ENCODE peak calls at places on chromosomes 16 and 17, in four cellular contexts. Y is tibial nerve, E is GM13977, F is cardiac fibroblast. X is an unnamed sample.
A peak's percentile ranks its signal among the peaks of the same experiment; 100 is the strongest.

GRCh38 chr17:76544123-76544915 is 4.5 kb downstream of the PRCD start:
- DNase-seq in Y (no peak), E (no peak), F (no peak), X (no peak)

GRCh38 chr17:56449176-56449575 is 144.3 kb upstream of the NOG start:
- DNase-seq in Y (no peak), E (no peak), F (no peak), X (no peak)

GRCh38 chr17:17503566-17504130 is 7.5 kb upstream of the RASD1 start:
- DNase-seq in Y (no peak), E (no peak), F (peak; percentile 16), X (no peak)

GRCh38 chr16:88616320-88616719 is 22.1 kb upstream of the IL17C start:
- DNase-seq in Y (no peak), E (no peak), F (no peak), X (no peak)

GRCh38 chr16:83137326-83137770 is 510.6 kb downstream of the CDH13 start:
- DNase-seq in Y (no peak), E (no peak), F (peak; percentile 79), X (no peak)

GRCh38 chr17:73841431-73842060 is 197.3 kb upstream of the SDK2 start:
- DNase-seq in Y (no peak), E (no peak), F (peak; percentile 5), X (no peak)

GRCh38 chr17:18009609-18010420 is 29.2 kb downstream of the ATPAF2 start:
- DNase-seq in Y (no peak), E (no peak), F (no peak), X (no peak)

GRCh38 chr17:55463600-55463999 is 42.0 kb upstream of the MMD start:
- DNase-seq in Y (no peak), E (peak; percentile 50), F (no peak), X (no peak)

GRCh38 chr17:4947411-4948165 is 742 bp downstream of the PFN1 start:
- DNase-seq in Y (peak; percentile 32), E (peak; percentile 82), F (peak; percentile 56), X (no peak)

GRCh38 chr16:58127033-58127556 is 2.1 kb downstream of the CFAP20 start:
- DNase-seq in Y (no peak), E (peak; percentile 35), F (peak; percentile 82), X (no peak)

GRCh38 chr17:43416998-43417891 is 18.5 kb downstream of the ARL4D start:
- DNase-seq in Y (peak; percentile 66), E (no peak), F (peak; percentile 84), X (no peak)

DNA sequence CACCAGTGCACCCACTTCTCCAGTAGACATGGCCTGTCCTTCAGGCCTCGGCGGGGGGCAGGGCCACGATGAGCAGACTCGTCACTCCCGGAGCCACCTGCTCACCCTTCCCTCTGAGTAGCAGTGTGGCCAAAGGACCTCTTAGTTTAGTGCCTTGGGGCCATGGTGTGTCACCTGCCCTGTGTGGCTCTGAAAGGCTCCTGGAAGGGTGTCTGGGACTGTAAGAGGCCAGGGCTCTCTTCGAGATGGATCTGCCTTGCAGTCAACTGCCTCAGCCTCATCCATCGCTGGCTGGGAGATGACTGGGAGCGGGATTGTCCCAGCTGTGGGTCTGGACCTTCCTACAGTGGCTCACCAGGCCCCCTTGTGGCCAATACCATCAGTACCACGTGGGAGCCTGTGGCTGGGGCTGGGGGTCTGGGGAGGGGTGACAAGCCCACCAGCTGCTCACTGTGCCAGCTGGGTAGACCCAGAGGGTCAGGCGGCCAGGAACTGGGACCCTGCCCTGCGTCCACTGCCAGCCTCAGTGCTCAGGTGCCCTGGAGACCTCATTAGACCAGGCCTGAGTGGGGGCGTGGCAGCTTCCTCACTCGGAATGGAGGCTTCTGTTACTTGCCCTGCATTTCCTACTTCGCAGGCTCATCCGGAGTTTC is 133.4 kb downstream of the OR1D5 start:
- DNase-seq in Y (no peak), E (peak; percentile 70), F (peak; percentile 36), X (no peak)
- TF ChIP-seq CTCF in Y (peak; percentile 17), E (peak; percentile 59), F (peak; percentile 67), X (peak; percentile 69)

GRCh38 chr17:41417576-41418015 is 6.8 kb downstream of the KRT37 start:
- DNase-seq in Y (no peak), E (peak; percentile 43), F (no peak), X (no peak)
- TF ChIP-seq CTCF in Y (no peak), E (peak; percentile 42), F (peak; percentile 15), X (peak; percentile 20)

DNA sequence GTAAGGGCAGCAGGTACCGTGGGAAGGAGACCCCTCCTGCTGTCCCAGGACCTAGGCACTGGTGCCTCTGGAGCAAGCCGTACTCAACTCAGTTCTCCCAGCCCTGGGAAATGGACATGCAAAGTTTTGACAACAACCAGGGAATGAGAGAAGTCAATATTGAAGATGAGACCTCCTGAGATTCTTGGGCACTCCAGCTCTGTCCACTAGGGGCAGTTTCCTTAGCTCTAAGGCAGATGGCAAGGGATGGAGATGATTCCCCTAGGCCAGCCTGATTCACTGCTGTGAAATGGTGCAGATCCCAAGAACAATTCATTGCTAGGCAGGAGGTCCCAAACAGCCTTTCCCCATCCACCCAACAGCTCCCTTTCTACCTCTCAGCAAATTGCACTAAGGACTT is 20.6 kb upstream of the SDR42E2 start:
- DNase-seq in Y (no peak), E (no peak), F (peak; percentile 8), X (no peak)
- TF ChIP-seq CTCF in Y (no peak), E (peak; percentile 38), F (peak; percentile 63), X (peak; percentile 39)

GRCh38 chr16:48810803-48811453 is 200.9 kb upstream of the N4BP1 start:
- DNase-seq in Y (no peak), E (peak; percentile 10), F (no peak), X (no peak)
- TF ChIP-seq CTCF in Y (no peak), E (no peak), F (no peak), X (no peak)

DNA sequence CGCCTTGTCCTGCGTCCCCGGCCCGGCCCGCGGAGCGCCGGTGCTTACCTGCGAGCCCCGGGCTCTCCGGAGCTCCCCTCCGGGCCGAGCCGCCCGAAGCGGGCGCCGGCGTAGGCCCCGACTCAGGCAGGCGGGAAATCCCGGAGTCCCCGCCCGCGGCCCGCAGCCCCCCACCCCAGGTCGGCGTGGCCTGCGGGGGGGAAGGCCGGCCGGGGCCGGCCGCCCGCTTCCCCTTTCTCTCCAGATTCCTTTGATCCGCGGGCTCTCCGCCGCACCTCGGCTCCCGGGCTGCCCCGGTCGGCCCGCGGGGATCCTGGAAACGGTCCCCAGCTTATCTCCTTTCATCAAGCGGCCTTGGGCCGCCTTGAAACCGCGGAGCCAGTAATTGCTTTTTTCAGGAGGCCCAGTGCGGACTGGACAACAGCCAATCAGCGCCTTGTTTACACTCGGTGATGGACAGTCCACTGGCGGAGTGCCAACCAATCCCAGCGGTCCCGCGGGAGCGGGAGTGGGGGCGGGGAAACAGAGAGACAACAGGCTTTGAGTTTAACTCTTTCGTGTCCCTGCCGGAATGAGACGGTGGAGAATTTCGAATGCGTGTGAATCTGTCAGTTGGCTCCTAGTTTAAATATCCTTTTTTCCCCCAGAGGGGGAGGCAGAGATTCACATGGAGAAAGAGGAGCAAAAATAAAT is 1.4 kb upstream of the BAHCC1 start:
- DNase-seq in Y (peak; percentile 100), E (peak; percentile 93), F (peak; percentile 100), X (peak; percentile 100)
- TF ChIP-seq CTCF in Y (peak; percentile 46), E (no peak), F (no peak), X (peak; percentile 50)

GRCh38 chr16:28140788-28141618 is 70.8 kb downstream of the XPO6 start:
- DNase-seq in Y (no peak), E (peak; percentile 64), F (no peak), X (no peak)
- TF ChIP-seq CTCF in Y (no peak), E (peak; percentile 18), F (no peak), X (no peak)

DNA sequence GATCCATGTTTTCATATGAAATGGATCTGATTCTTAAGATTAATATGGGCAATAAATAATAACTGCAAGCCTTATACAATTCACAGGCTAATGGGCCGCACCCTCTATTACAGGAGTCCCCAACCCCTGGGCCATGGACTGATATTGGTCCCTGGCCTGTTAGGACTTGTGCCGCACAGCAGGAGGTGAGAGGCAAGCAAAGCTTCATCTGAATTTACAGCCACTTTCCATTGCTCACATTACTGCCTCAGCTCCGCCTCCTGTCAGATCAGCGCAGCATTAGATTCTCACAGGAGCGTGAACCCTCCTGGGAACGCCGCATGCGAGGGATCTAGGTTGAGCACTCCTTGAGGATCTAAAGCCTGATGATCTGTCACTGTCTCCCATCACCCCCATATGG is 26.8 kb downstream of the METTL16 start:
- DNase-seq in Y (no peak), E (no peak), F (no peak), X (no peak)
- TF ChIP-seq CTCF in Y (no peak), E (no peak), F (no peak), X (no peak)

DNA sequence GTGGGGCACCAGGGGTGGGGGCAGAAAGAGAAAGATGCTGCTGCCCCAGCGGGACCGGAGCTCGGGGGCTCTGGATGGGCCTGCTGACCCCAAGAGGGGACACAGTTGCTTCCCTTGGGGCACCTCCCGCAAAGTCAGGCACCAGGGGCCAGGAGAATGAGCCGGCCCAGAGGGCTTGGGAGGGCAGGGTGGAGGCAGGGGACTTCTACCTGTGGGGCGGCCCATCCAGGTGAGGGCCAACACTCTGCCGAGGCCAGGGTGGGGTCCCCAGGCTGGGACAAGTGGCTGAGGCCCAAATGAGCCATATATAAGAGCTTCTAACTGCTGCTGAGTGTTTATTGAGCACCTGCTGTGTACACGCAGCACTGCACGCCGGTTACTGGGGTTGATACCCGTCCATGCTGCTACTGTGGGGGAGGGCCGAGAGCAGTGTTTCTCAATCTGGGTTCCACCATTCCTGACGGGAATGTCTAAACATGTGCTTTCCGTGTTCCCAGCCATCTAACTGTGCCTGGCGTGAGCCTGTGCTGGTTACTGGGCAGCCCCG is 211.7 kb upstream of the GSE1 start:
- DNase-seq in Y (no peak), E (no peak), F (no peak), X (no peak)
- TF ChIP-seq CTCF in Y (no peak), E (no peak), F (no peak), X (no peak)

DNA sequence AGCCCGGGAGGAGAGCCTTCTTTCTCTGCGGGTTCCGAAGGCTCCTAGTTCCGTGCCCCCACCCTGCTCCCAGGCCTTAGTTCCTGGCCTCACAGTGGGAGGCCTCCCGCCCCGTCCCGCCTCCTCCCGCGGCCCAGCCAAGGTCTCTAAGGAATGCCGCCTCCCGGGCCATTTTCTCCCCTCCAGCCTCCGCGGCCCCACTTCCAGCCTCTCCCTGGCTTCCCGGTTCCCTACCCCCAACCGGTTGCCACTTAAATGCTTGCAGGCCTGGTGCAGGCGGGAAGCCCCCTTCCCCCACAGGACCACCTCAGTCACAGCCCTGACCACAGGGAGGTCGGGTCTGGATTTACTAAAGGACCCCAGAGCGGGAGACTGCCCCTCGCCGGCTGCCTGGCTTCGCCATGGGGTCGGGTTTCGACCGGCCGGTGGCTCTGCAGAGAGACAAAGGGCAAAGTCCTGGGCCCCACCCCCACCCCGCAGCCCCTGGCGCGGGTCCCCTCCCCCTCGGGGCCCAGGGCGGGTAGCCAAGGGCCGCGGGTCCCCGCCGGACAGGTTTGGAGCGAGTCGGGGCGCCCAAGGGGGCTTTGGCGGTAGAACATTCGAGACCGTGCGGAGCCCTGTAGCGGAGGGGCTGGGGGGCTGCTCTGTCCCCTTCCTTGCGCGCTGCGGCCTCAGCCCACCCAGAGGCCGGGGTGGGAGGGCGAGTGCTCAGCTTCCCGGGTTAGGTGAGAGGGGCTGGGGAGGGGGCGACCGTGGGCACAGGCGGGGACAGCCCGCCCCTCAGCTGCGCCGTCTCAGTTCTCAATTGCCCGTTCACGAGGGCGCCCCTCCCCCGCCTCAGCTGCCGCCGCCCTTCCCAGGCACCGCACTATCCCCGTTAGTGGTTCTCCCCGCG is 16.4 kb downstream of the IGF2BP1 start:
- DNase-seq in Y (no peak), E (no peak), F (peak; percentile 51), X (peak; percentile 84)
- TF ChIP-seq CTCF in Y (no peak), E (no peak), F (no peak), X (no peak)